ENCODE peak calls at places on chromosome 18, in nine cellular contexts. Y is CD4-positive, alpha-beta T cell; P is GM06990; B is GM20000; K is epithelial cell of esophagus; M is kidney; Q is kidney epithelial cell; O is upper lobe of left lung; T is AG04449. V is an unnamed sample.

GRCh38 chr18:62420151-62420512 is 95.0 kb downstream of the TNFRSF11A start:
- DNase-seq in Y (no peak), P (no peak), B (no peak), K (peak; percentile 54), M (no peak), Q (no peak), O (no peak), T (no peak), V (no peak)

GRCh38 chr18:712401-713134 is at the start of gene ENOSF1:
- DNase-seq in Y (peak; percentile 55), P (peak; percentile 89), B (peak; percentile 95), K (peak; percentile 86), M (peak; percentile 95), Q (no peak), O (peak; percentile 98), T (no peak), V (peak; percentile 43)

GRCh38 chr18:37476182-37476581 is 89.4 kb downstream of the CELF4 start:
- DNase-seq in Y (no peak), P (no peak), B (peak; percentile 56), K (peak; percentile 2), M (no peak), Q (no peak), O (no peak), T (no peak), V (no peak)

GRCh38 chr18:79575891-79576685 is 103.5 kb upstream of the CTDP1 start:
- DNase-seq in Y (no peak), P (no peak), B (no peak), K (peak; percentile 33), M (peak; percentile 77), Q (no peak), O (peak; percentile 84), T (peak; percentile 12), V (peak; percentile 19)

GRCh38 chr18:50044402-50044801 is 150.5 kb downstream of the MYO5B start:
- DNase-seq in Y (no peak), P (no peak), B (no peak), K (no peak), M (no peak), Q (no peak), O (no peak), T (no peak), V (no peak)

GRCh38 chr18:47204908-47205522 is 28.9 kb upstream of the IER3IP1 start:
- DNase-seq in Y (no peak), P (no peak), B (peak; percentile 34), K (peak; percentile 50), M (no peak), Q (no peak), O (no peak), T (no peak), V (peak; percentile 11)

GRCh38 chr18:33934258-33934657 is 290.5 kb downstream of the NOL4 start:
- DNase-seq in Y (no peak), P (no peak), B (no peak), K (no peak), M (no peak), Q (no peak), O (no peak), T (no peak), V (no peak)

GRCh38 chr18:79400591-79401381 is 5.1 kb downstream of the NFATC1 start:
- DNase-seq in Y (peak; percentile 62), P (no peak), B (peak; percentile 89), K (no peak), M (peak; percentile 80), Q (no peak), O (peak; percentile 72), T (no peak), V (no peak)

GRCh38 chr18:25164837-25165791 is 186.9 kb downstream of the ZNF521 start:
- DNase-seq in Y (no peak), P (peak; percentile 6), B (peak; percentile 61), K (no peak), M (no peak), Q (peak; percentile 1), O (no peak), T (peak; percentile 34), V (peak; percentile 22)

GRCh38 chr18:1930291-1931270 is 640.7 kb downstream of the METTL4 start:
- DNase-seq in Y (no peak), P (no peak), B (no peak), K (no peak), M (peak; percentile 63), Q (no peak), O (peak; percentile 49), T (no peak), V (no peak)

GRCh38 chr18:29962579-29962978 is 1080.0 kb downstream of the DSC3 start:
- DNase-seq in Y (no peak), P (no peak), B (no peak), K (peak; percentile 60), M (no peak), Q (no peak), O (no peak), T (no peak), V (no peak)

GRCh38 chr18:11980555-11981382 is 538 bp upstream of the IMPA2 start:
- DNase-seq in Y (peak; percentile 91), P (peak; percentile 96), B (peak; percentile 99), K (peak; percentile 100), M (peak; percentile 100), Q (peak; percentile 86), O (peak; percentile 100), T (peak; percentile 70), V (peak; percentile 87)
- TF ChIP-seq CTCF in Y (no peak), P (no peak), B (no peak), K (no peak), M (no peak), Q (no peak), O (peak; percentile 6), T (peak; percentile 15), V (peak; percentile 22)

DNA sequence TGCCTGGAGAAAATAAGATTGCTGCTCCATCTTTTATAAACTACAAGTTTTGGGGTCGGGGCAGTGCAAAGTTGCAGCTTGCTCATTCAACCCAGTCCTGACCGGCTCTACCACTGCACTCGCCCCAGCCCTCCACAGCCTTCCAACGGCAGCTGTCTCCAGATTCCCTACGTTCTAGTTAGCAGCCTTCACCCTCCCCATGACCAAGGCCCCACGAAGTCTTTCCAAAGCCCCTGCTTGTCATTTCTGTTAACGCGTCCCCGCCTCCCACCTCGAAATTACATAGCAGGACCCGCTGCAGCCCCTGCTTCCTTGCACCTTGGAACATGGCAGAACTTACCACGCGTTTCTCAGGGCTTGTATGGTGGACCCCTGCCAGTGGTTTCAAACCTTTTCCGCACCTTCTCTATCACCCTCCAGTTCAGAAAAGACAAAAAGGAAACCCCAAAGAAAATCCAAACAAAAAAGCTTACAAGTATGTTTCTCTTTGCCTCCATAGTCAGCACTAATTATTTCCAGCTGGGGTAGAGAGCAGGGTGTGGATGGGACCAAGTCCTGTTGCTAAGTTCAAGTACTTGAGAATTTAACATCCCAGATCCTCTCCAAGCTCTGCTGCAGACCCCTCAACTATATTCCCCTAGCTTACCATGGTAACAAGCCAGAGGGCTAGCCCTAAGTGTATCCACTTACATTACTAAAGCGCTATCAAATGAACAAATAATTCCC is 161.5 kb downstream of the TGIF1 start:
- DNase-seq in Y (no peak), P (no peak), B (no peak), K (no peak), M (no peak), Q (no peak), O (no peak), T (no peak), V (no peak)
- TF ChIP-seq CTCF in Y (no peak), P (no peak), B (no peak), K (no peak), M (no peak), Q (no peak), O (no peak), T (no peak), V (no peak)

DNA sequence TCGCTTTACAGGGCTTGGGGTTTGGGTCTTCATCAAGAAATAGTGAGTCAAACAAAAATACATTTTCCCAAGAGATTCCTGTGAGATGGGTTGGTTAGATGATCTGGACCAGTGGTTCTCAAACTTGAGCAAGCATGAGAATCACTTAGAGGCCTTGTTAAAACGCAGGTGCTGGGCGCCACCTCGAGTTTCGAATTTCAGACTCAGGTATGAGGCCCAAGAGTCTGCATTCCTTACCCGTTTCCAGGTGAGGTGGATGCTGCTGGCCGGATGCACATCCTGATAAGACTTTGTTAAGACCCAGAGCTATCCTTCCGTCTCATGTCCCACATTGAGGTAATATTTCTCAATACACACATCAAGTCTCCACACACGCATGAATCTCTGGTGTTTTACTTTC is 707.8 kb upstream of the SALL3 start:
- DNase-seq in Y (no peak), P (no peak), B (no peak), K (no peak), M (no peak), Q (no peak), O (no peak), T (no peak), V (no peak)
- TF ChIP-seq CTCF in Y (no peak), P (no peak), B (no peak), K (no peak), M (no peak), Q (no peak), O (no peak), T (no peak), V (no peak)

GRCh38 chr18:58632557-58632956 is 3.7 kb upstream of the ALPK2 start:
- DNase-seq in Y (no peak), P (no peak), B (no peak), K (no peak), M (no peak), Q (no peak), O (no peak), T (no peak), V (no peak)

GRCh38 chr18:58638446-58638845 is 9.6 kb upstream of the ALPK2 start:
- DNase-seq in Y (no peak), P (peak; percentile 44), B (no peak), K (no peak), M (no peak), Q (peak; percentile 29), O (no peak), T (no peak), V (no peak)

GRCh38 chr18:58633874-58634273 is 5.0 kb upstream of the ALPK2 start:
- DNase-seq in Y (no peak), P (peak; percentile 43), B (no peak), K (no peak), M (no peak), Q (no peak), O (no peak), T (no peak), V (no peak)

GRCh38 chr18:58637197-58637596 is 8.3 kb upstream of the ALPK2 start:
- DNase-seq in Y (no peak), P (no peak), B (no peak), K (no peak), M (no peak), Q (no peak), O (no peak), T (no peak), V (no peak)

GRCh38 chr18:58635891-58636290 is 7.0 kb upstream of the ALPK2 start:
- DNase-seq in Y (no peak), P (no peak), B (no peak), K (peak; percentile 82), M (no peak), Q (no peak), O (no peak), T (no peak), V (peak; percentile 39)
- TF ChIP-seq CTCF in Y (no peak), P (no peak), B (no peak), K (no peak), M (no peak), Q (no peak), O (no peak), T (no peak), V (no peak)

DNA sequence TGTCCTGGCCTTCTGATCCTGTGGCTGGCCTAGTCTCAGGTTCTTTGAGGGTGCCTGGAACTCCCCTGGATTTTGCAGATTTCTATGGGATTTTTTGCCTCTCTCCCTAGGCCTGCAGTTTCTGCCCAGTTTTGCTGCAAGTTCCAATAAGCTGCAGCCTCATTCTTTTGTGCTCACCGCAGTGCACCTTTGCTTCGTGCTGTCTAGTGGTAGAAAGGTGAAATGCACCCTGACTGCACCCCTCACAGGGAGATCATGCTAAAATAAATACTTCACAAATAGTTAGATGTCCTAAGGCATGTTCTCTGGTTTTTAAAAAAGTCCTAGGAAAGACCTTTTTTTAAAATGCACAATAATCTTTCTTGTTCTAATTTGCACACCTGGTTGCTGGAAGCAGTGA is 72.5 kb downstream of the GNAL start:
- DNase-seq in Y (no peak), P (no peak), B (no peak), K (peak; percentile 32), M (no peak), Q (no peak), O (no peak), T (no peak), V (no peak)
- TF ChIP-seq CTCF in Y (no peak), P (peak; percentile 31), B (no peak), K (peak; percentile 58), M (no peak), Q (peak; percentile 20), O (no peak), T (no peak), V (no peak)

V was measured in AG09319.